ENCODE peak calls at places on chromosomes 5 and 9, in four cellular contexts. One of them, this sample, is unnamed.
A peak's percentile ranks its signal among the peaks of the same experiment; 100 is the strongest.

GRCh38 chr9:129434187-129434586 is 186.7 kb downstream of the C9orf50 start:
- DNase-seq in astrocyte of the spinal cord: no peak
- DNase-seq in tibial artery: no peak
- DNase-seq in cardiac muscle cell: no peak
- DNase-seq in this sample: no peak

GRCh38 chr9:38662763-38663593 is 42.6 kb upstream of the ANKRD18A start:
- DNase-seq in astrocyte of the spinal cord: peak; percentile 74
- DNase-seq in tibial artery: no peak
- DNase-seq in cardiac muscle cell: no peak
- DNase-seq in this sample: peak; percentile 43

GRCh38 chr5:112529525-112529924 is 110.4 kb upstream of the EPB41L4A start:
- DNase-seq in astrocyte of the spinal cord: no peak
- DNase-seq in tibial artery: no peak
- DNase-seq in cardiac muscle cell: peak; percentile 30
- DNase-seq in this sample: no peak

GRCh38 chr5:109533847-109534272 is 124.1 kb upstream of the PJA2 start:
- DNase-seq in astrocyte of the spinal cord: no peak
- DNase-seq in tibial artery: no peak
- DNase-seq in cardiac muscle cell: no peak
- DNase-seq in this sample: peak; percentile 24

GRCh38 chr9:96556701-96557461 is 62.8 kb downstream of the CDC14B start:
- DNase-seq in astrocyte of the spinal cord: no peak
- DNase-seq in tibial artery: peak; percentile 50
- DNase-seq in cardiac muscle cell: peak; percentile 21
- DNase-seq in this sample: no peak

GRCh38 chr9:95511232-95511951 is 5.4 kb downstream of the PTCH1 start:
- DNase-seq in astrocyte of the spinal cord: peak; percentile 68
- DNase-seq in tibial artery: peak; percentile 68
- DNase-seq in cardiac muscle cell: peak; percentile 84
- DNase-seq in this sample: peak; percentile 72

GRCh38 chr5:172572440-172572839 is 68.6 kb upstream of the NEURL1B start:
- DNase-seq in astrocyte of the spinal cord: no peak
- DNase-seq in tibial artery: no peak
- DNase-seq in cardiac muscle cell: no peak
- DNase-seq in this sample: no peak

GRCh38 chr9:131693651-131694597 is 46.0 kb downstream of the RAPGEF1 start:
- DNase-seq in astrocyte of the spinal cord: no peak
- DNase-seq in tibial artery: no peak
- DNase-seq in cardiac muscle cell: no peak
- DNase-seq in this sample: no peak

GRCh38 chr5:97101189-97101910 is 41.1 kb downstream of the LIX1 start:
- DNase-seq in astrocyte of the spinal cord: peak; percentile 45
- DNase-seq in tibial artery: no peak
- DNase-seq in cardiac muscle cell: no peak
- DNase-seq in this sample: no peak

GRCh38 chr9:91321691-91322090 is 40.0 kb downstream of the AUH start:
- DNase-seq in astrocyte of the spinal cord: no peak
- DNase-seq in tibial artery: no peak
- DNase-seq in cardiac muscle cell: no peak
- DNase-seq in this sample: no peak

GRCh38 chr5:59548807-59549357 is 344.6 kb downstream of the PDE4D start:
- DNase-seq in astrocyte of the spinal cord: no peak
- DNase-seq in tibial artery: no peak
- DNase-seq in cardiac muscle cell: no peak
- DNase-seq in this sample: no peak

GRCh38 chr9:125433461-125434001 is 171.9 kb downstream of the GAPVD1 start:
- DNase-seq in astrocyte of the spinal cord: no peak
- DNase-seq in tibial artery: peak; percentile 4
- DNase-seq in cardiac muscle cell: no peak
- DNase-seq in this sample: peak; percentile 27

GRCh38 chr9:119004618-119004990 is 364.6 kb downstream of the BRINP1 start:
- DNase-seq in astrocyte of the spinal cord: peak; percentile 58
- DNase-seq in tibial artery: peak; percentile 91
- DNase-seq in cardiac muscle cell: peak; percentile 89
- DNase-seq in this sample: peak; percentile 76

GRCh38 chr9:128913995-128914772 is 6.6 kb upstream of the PHYHD1 start:
- DNase-seq in astrocyte of the spinal cord: no peak
- DNase-seq in tibial artery: no peak
- DNase-seq in cardiac muscle cell: no peak
- DNase-seq in this sample: no peak

GRCh38 chr5:125012727-125013451 is 266.4 kb upstream of the ZNF608 start:
- DNase-seq in astrocyte of the spinal cord: no peak
- DNase-seq in tibial artery: no peak
- DNase-seq in cardiac muscle cell: peak; percentile 65
- DNase-seq in this sample: no peak

GRCh38 chr5:435961-436640 is 6.9 kb upstream of the EXOC3 start:
- DNase-seq in astrocyte of the spinal cord: no peak
- DNase-seq in tibial artery: peak; percentile 13
- DNase-seq in cardiac muscle cell: peak; percentile 25
- DNase-seq in this sample: no peak
- H3K4me3 ChIP-seq in astrocyte of the spinal cord: no peak overlapping the region
- H3K4me3 ChIP-seq in tibial artery: no peak overlapping the region
- H3K4me3 ChIP-seq in cardiac muscle cell: no peak overlapping the region
- H3K4me3 ChIP-seq in this sample: no peak overlapping the region

DNA sequence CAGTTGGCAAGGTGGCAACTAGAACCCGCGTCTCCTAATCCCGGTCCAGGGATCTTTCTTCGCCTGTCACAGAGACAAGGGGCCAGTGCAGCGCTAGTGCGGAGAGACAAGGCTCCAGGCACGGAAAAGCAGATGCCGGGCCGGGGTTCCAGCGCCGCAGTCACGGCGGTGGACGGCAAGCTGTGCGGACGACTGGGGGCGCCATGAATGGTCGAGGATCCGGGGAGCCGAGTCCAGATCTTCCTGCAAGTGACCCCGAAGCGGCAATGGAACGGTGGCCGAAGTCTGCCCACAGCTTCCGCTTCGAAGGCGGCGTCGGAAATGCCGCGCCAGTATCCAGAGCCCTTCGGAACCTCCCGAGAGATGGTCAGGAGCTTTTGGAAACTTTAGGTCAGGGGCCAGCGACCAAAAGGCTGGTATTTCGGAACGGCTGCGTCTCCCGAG is 625 bp upstream of the FAF2 start:
- DNase-seq in astrocyte of the spinal cord: no peak
- DNase-seq in tibial artery: no peak
- DNase-seq in cardiac muscle cell: no peak
- DNase-seq in this sample: no peak
- TF ChIP-seq CTCF in astrocyte of the spinal cord: no peak
- TF ChIP-seq CTCF in tibial artery: no peak
- TF ChIP-seq CTCF in cardiac muscle cell: no peak
- TF ChIP-seq CTCF in this sample: no peak

DNA sequence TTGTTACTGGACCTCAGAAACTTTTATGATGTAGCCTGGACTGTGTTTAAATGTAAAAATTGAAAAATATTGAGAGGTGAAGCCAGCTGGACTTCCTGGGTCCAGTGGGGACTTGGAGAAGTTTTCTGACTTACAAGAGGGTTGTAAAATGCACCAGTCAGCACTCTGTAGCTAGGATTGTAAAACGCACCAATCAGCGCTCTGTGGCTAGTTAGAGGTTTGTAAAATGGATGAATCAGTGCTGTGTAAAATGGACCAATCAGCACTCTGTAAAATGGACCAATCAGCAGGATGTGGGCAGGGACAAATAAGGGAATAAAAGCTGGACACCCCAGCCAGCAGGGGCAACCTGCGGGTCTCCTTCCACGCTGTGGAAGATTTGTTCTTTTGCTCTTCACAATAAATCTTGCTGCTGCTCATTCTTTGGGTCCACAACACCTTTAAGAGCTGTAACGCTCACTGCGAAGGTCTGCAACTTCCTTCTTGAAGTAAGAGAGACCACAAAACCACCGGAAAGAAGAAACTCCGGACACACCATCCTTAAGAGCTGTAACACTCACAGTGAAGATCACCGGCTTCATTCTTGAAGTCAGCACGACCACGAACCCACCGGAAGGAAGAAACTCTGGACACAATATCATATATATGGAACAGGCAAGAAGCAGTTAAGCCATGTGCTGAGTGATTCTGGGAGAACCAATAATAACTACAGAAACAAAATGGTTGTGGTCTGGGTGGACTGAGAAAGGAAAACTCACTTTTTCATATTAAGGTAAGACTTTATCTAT is 201.3 kb downstream of the GABRG2 start:
- DNase-seq in astrocyte of the spinal cord: no peak
- DNase-seq in tibial artery: no peak
- DNase-seq in cardiac muscle cell: no peak
- DNase-seq in this sample: no peak
- H3K4me3 ChIP-seq in astrocyte of the spinal cord: no peak overlapping the region
- H3K4me3 ChIP-seq in tibial artery: no peak overlapping the region
- H3K4me3 ChIP-seq in cardiac muscle cell: no peak overlapping the region
- H3K4me3 ChIP-seq in this sample: no peak overlapping the region

GRCh38 chr5:520196-520849 is 3.9 kb downstream of the SLC9A3 start:
- DNase-seq in astrocyte of the spinal cord: no peak
- DNase-seq in tibial artery: no peak
- DNase-seq in cardiac muscle cell: no peak
- DNase-seq in this sample: no peak
- TF ChIP-seq CTCF in astrocyte of the spinal cord: no peak
- TF ChIP-seq CTCF in tibial artery: no peak
- TF ChIP-seq CTCF in cardiac muscle cell: no peak
- TF ChIP-seq CTCF in this sample: no peak

GRCh38 chr5:1099931-1100651 is 11.8 kb downstream of the SLC12A7 start:
- DNase-seq in astrocyte of the spinal cord: no peak
- DNase-seq in tibial artery: no peak
- DNase-seq in cardiac muscle cell: peak; percentile 59
- DNase-seq in this sample: no peak
- H3K4me3 ChIP-seq in astrocyte of the spinal cord: no peak overlapping the region
- H3K4me3 ChIP-seq in tibial artery: no peak overlapping the region
- H3K4me3 ChIP-seq in cardiac muscle cell: no peak overlapping the region
- H3K4me3 ChIP-seq in this sample: no peak overlapping the region

DNA sequence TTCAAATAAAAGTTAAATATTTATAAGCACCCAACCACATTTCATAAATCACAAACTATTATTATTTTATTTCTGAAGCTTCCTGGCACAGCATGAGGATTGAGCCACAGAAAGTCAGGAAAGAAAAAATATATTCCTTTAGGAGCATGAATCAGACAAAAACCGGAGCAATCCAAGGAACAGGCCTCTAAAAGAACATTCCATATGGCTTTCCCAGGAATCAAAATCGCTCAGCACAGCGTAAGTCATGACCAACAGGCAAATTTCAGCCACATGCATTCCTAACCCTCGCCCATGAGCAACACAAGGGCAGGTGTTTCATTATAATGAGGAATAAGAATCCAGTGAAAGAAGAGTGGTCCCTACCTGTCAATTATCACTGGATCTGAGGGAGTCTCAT is 26.7 kb downstream of the EBF1 start:
- DNase-seq in astrocyte of the spinal cord: no peak
- DNase-seq in tibial artery: no peak
- DNase-seq in cardiac muscle cell: no peak
- DNase-seq in this sample: no peak
- TF ChIP-seq CTCF in astrocyte of the spinal cord: no peak
- TF ChIP-seq CTCF in tibial artery: no peak
- TF ChIP-seq CTCF in cardiac muscle cell: no peak
- TF ChIP-seq CTCF in this sample: no peak

This sample was measured in fibroblast of villous mesenchyme.